ENCODE peak calls at places on chromosome 1, in eight cellular contexts. X is HCEC 1CT; D is RCC 7860; L is fibroblast of lung; I is amygdala; W is cardiac septum; V is T-helper 9 cell; O is CD4-positive, CD25-positive, alpha-beta regulatory T cell. S is an unnamed sample.

GRCh38 chr1:18302788-18303413 is 177.8 kb upstream of the KLHDC7A start:
- DNase-seq in X (no peak), D (no peak), L (no peak), I (no peak), W (no peak), V (no peak), O (no peak), S (no peak)

GRCh38 chr1:227937031-227937430 is 10.7 kb downstream of the WNT9A start:
- DNase-seq in X (no peak), D (no peak), L (no peak), I (no peak), W (peak), V (no peak), O (no peak), S (no peak)

GRCh38 chr1:2534775-2535387 is 4.8 kb upstream of the HES5 start:
- DNase-seq in X (peak), D (peak), L (peak), I (no peak), W (no peak), V (no peak), O (no peak), S (peak)

GRCh38 chr1:111990026-111990877 is 784 bp upstream of the KCND3 start:
- DNase-seq in X (no peak), D (no peak), L (peak), I (no peak), W (no peak), V (no peak), O (no peak), S (no peak)

GRCh38 chr1:239930646-239931262 is 160.9 kb upstream of the FMN2 start:
- DNase-seq in X (no peak), D (no peak), L (peak), I (no peak), W (no peak), V (no peak), O (no peak), S (no peak)

GRCh38 chr1:92478393-92478792 is 8.3 kb downstream of the GFI1 start:
- DNase-seq in X (no peak), D (no peak), L (no peak), I (no peak), W (no peak), V (no peak), O (no peak), S (no peak)

GRCh38 chr1:10538608-10539355 is 64.0 kb downstream of the PEX14 start:
- DNase-seq in X (no peak), D (no peak), L (no peak), I (no peak), W (no peak), V (no peak), O (no peak), S (no peak)

GRCh38 chr1:53484705-53485477 is 25.7 kb downstream of the DMRTB1 start:
- DNase-seq in X (no peak), D (no peak), L (no peak), I (no peak), W (no peak), V (no peak), O (no peak), S (no peak)

GRCh38 chr1:10628685-10629084 is 153.9 kb downstream of the PEX14 start:
- DNase-seq in X (no peak), D (no peak), L (peak), I (no peak), W (peak), V (no peak), O (no peak), S (no peak)

GRCh38 chr1:175150596-175151319 is 41.8 kb downstream of the KIAA0040 start:
- DNase-seq in X (no peak), D (peak), L (peak), I (peak), W (no peak), V (no peak), O (no peak), S (no peak)

GRCh38 chr1:48054246-48054645 is 57.1 kb upstream of the TRABD2B start:
- DNase-seq in X (no peak), D (no peak), L (no peak), I (no peak), W (no peak), V (no peak), O (no peak), S (no peak)

GRCh38 chr1:108843390-108844188 is 13.3 kb downstream of the AKNAD1 start:
- DNase-seq in X (no peak), D (no peak), L (no peak), I (no peak), W (no peak), V (no peak), O (no peak), S (peak)

GRCh38 chr1:204726478-204726877 is 40.9 kb upstream of the LRRN2 start:
- DNase-seq in X (peak), D (peak), L (peak), I (no peak), W (no peak), V (no peak), O (no peak), S (no peak)

GRCh38 chr1:46690931-46691411 is 19.3 kb downstream of the TEX38 start:
- DNase-seq in X (no peak), D (no peak), L (peak), I (no peak), W (no peak), V (no peak), O (no peak), S (no peak)

GRCh38 chr1:89999628-90000027 is 4.7 kb downstream of the ZNF326 start:
- DNase-seq in X (no peak), D (no peak), L (no peak), I (no peak), W (no peak), V (no peak), O (no peak), S (no peak)

GRCh38 chr1:74317663-74318062 is 82.5 kb downstream of the TNNI3K start:
- DNase-seq in X (no peak), D (no peak), L (no peak), I (no peak), W (no peak), V (no peak), O (no peak), S (no peak)

GRCh38 chr1:156308078-156308477 is 9.0 kb upstream of the VHLL start:
- DNase-seq in X (peak), D (no peak), L (peak), I (no peak), W (no peak), V (no peak), O (no peak), S (peak)

GRCh38 chr1:39850606-39851216 is 32.6 kb downstream of the TRIT1 start:
- DNase-seq in X (no peak), D (no peak), L (no peak), I (no peak), W (no peak), V (no peak), O (no peak), S (no peak)

GRCh38 chr1:19309123-19309813 is 2.7 kb downstream of the AKR7A2 start:
- DNase-seq in X (peak), D (peak), L (peak), I (no peak), W (no peak), V (no peak), O (no peak), S (peak)

GRCh38 chr1:155003766-155004351 is 1.3 kb downstream of the ZBTB7B start:
- DNase-seq in X (peak), D (peak), L (peak), I (peak), W (peak), V (no peak), O (no peak), S (peak)

GRCh38 chr1:172117800-172118199 is 276.5 kb downstream of the DNM3 start:
- DNase-seq in X (no peak), D (no peak), L (peak), I (no peak), W (no peak), V (peak), O (peak), S (no peak)

GRCh38 chr1:44283524-44284173 is 70.4 kb downstream of the DMAP1 start:
- DNase-seq in X (no peak), D (no peak), L (no peak), I (no peak), W (no peak), V (no peak), O (no peak), S (peak)

GRCh38 chr1:24228312-24228711 is 41.2 kb upstream of the IFNLR1 start:
- DNase-seq in X (no peak), D (no peak), L (no peak), I (no peak), W (no peak), V (no peak), O (no peak), S (no peak)

GRCh38 chr1:7586031-7586941 is 184.8 kb upstream of the VAMP3 start:
- DNase-seq in X (no peak), D (no peak), L (no peak), I (no peak), W (peak), V (no peak), O (no peak), S (no peak)

GRCh38 chr1:203682401-203683383 is 56.1 kb downstream of the ATP2B4 start:
- DNase-seq in X (no peak), D (no peak), L (no peak), I (no peak), W (no peak), V (peak), O (peak), S (no peak)

GRCh38 chr1:53346814-53347176 is 18.9 kb upstream of the LRP8 start:
- DNase-seq in X (no peak), D (no peak), L (no peak), I (no peak), W (no peak), V (no peak), O (no peak), S (no peak)

GRCh38 chr1:198908995-198909394 is 270.2 kb downstream of the PTPRC start:
- DNase-seq in X (no peak), D (no peak), L (no peak), I (no peak), W (no peak), V (no peak), O (no peak), S (peak)

GRCh38 chr1:36728051-36728450 is 245.3 kb upstream of the CSF3R start:
- DNase-seq in X (no peak), D (no peak), L (no peak), I (no peak), W (no peak), V (no peak), O (no peak), S (no peak)

GRCh38 chr1:202599669-202600431 is 110.4 kb downstream of the SYT2 start:
- DNase-seq in X (peak), D (peak), L (peak), I (no peak), W (no peak), V (no peak), O (no peak), S (peak)

GRCh38 chr1:66374148-66374547 is 159.8 kb upstream of the SGIP1 start:
- DNase-seq in X (no peak), D (no peak), L (no peak), I (no peak), W (no peak), V (no peak), O (no peak), S (no peak)

GRCh38 chr1:6745073-6745472 is 40.2 kb upstream of the CAMTA1 start:
- DNase-seq in X (no peak), D (no peak), L (no peak), I (no peak), W (no peak), V (no peak), O (no peak), S (no peak)

GRCh38 chr1:29639741-29640427 is 403.6 kb downstream of the PTPRU start:
- DNase-seq in X (no peak), D (peak), L (peak), I (no peak), W (no peak), V (no peak), O (no peak), S (peak)

GRCh38 chr1:180156631-180157091 is 2.0 kb downstream of the QSOX1 start:
- DNase-seq in X (peak), D (peak), L (peak), I (no peak), W (no peak), V (no peak), O (no peak), S (peak)

GRCh38 chr1:24861821-24862727 is 68.0 kb downstream of the RUNX3 start:
- DNase-seq in X (peak), D (no peak), L (peak), I (no peak), W (no peak), V (no peak), O (no peak), S (no peak)

GRCh38 chr1:109792056-109792831 is 28.5 kb upstream of the EPS8L3 start:
- DNase-seq in X (peak), D (peak), L (peak), I (peak), W (peak), V (no peak), O (no peak), S (peak)

GRCh38 chr1:40385437-40386310 is 12.1 kb downstream of the SMAP2 start:
- DNase-seq in X (peak), D (no peak), L (no peak), I (no peak), W (no peak), V (peak), O (peak), S (peak)

GRCh38 chr1:186577633-186578032 is 102.6 kb downstream of the PTGS2 start:
- DNase-seq in X (no peak), D (no peak), L (no peak), I (no peak), W (no peak), V (no peak), O (no peak), S (no peak)

GRCh38 chr1:151542710-151543129 is 2.6 kb downstream of the TUFT1 start:
- DNase-seq in X (peak), D (peak), L (peak), I (no peak), W (no peak), V (no peak), O (no peak), S (peak)

GRCh38 chr1:119732465-119733168 is 20.9 kb downstream of the PHGDH start:
- DNase-seq in X (no peak), D (no peak), L (peak), I (peak), W (peak), V (no peak), O (no peak), S (no peak)

GRCh38 chr1:168452329-168452728 is 91.5 kb downstream of the XCL2 start:
- DNase-seq in X (peak), D (no peak), L (no peak), I (no peak), W (no peak), V (no peak), O (no peak), S (peak)